ENCODE peak calls at places on chromosomes 11 and 22, in ten cellular contexts. T is MM.1S, W is right cardiac atrium, X is psoas muscle, R is HCT116, B is neural progenitor cell, F is keratinocyte, S is mammary epithelial cell, D is brain microvascular endothelial cell, K is HepG2. A is an unnamed sample.

GRCh38 chr11:19232910-19233503 is 7.7 kb downstream of the E2F8 start:
- DNase-seq in T (no peak), W (no peak), X (no peak), R (peak; percentile 71), B (no peak), F (peak; percentile 71), S (peak; percentile 91), D (peak; percentile 60), K (no peak), A (peak; percentile 72)

GRCh38 chr11:32890843-32891656 is 1.6 kb upstream of the QSER1 start:
- DNase-seq in T (no peak), W (no peak), X (no peak), R (no peak), B (peak; percentile 69), F (no peak), S (no peak), D (no peak), K (no peak), A (no peak)

GRCh38 chr11:68146704-68147474 is 25.7 kb upstream of the CHKA start:
- DNase-seq in T (no peak), W (peak; percentile 81), X (no peak), R (no peak), B (no peak), F (no peak), S (no peak), D (peak; percentile 28), K (peak; percentile 97), A (no peak)

GRCh38 chr11:1939006-1939626 is 8.0 kb upstream of the MRPL23 start:
- DNase-seq in T (no peak), W (peak; percentile 59), X (peak; percentile 76), R (no peak), B (no peak), F (no peak), S (no peak), D (no peak), K (no peak), A (no peak)

GRCh38 chr22:20243545-20244249 is 24.4 kb downstream of the RTN4R start:
- DNase-seq in T (no peak), W (peak; percentile 94), X (no peak), R (no peak), B (no peak), F (peak; percentile 40), S (peak; percentile 44), D (peak; percentile 55), K (no peak), A (peak; percentile 19)

GRCh38 chr22:50544746-50545253 is 899 bp upstream of the KLHDC7B start:
- DNase-seq in T (no peak), W (peak; percentile 61), X (peak; percentile 52), R (no peak), B (no peak), F (no peak), S (peak; percentile 90), D (no peak), K (no peak), A (no peak)

GRCh38 chr11:76380161-76380976 is 563 bp downstream of the THAP12 start:
- DNase-seq in T (peak; percentile 40), W (no peak), X (peak; percentile 72), R (no peak), B (no peak), F (no peak), S (peak; percentile 31), D (peak; percentile 4), K (no peak), A (peak; percentile 1)

GRCh38 chr11:133081020-133081419 is 451.3 kb downstream of the OPCML start:
- DNase-seq in T (no peak), W (no peak), X (no peak), R (no peak), B (peak; percentile 30), F (no peak), S (no peak), D (no peak), K (no peak), A (no peak)

GRCh38 chr11:73001615-73002014 is 140.5 kb downstream of the FCHSD2 start:
- DNase-seq in T (no peak), W (no peak), X (no peak), R (no peak), B (no peak), F (no peak), S (no peak), D (no peak), K (no peak), A (no peak)

GRCh38 chr22:40498454-40499186 is 128.2 kb downstream of the SGSM3 start:
- DNase-seq in T (no peak), W (no peak), X (no peak), R (peak; percentile 91), B (no peak), F (peak; percentile 93), S (peak; percentile 97), D (peak; percentile 94), K (peak; percentile 99), A (peak; percentile 94)

GRCh38 chr11:64146036-64146943 is 19.6 kb downstream of the MACROD1 start:
- DNase-seq in T (peak; percentile 48), W (peak; percentile 69), X (peak; percentile 66), R (peak; percentile 24), B (peak; percentile 72), F (peak; percentile 9), S (peak; percentile 17), D (peak; percentile 23), K (peak; percentile 54), A (no peak)

GRCh38 chr11:28011813-28012212 is 96.1 kb downstream of the KIF18A start:
- DNase-seq in T (no peak), W (no peak), X (no peak), R (no peak), B (no peak), F (no peak), S (no peak), D (no peak), K (no peak), A (no peak)

GRCh38 chr11:95157824-95158223 is 68.2 kb downstream of the ENDOD1 start:
- DNase-seq in T (no peak), W (no peak), X (no peak), R (no peak), B (no peak), F (no peak), S (no peak), D (no peak), K (no peak), A (no peak)

GRCh38 chr22:39135092-39135896 is 17.2 kb downstream of the CBX7 start:
- DNase-seq in T (no peak), W (peak; percentile 74), X (no peak), R (peak; percentile 7), B (peak; percentile 87), F (no peak), S (peak; percentile 39), D (peak; percentile 32), K (peak; percentile 55), A (no peak)

GRCh38 chr22:39959640-39960447 is at the start of gene TMA7B:
- DNase-seq in T (no peak), W (no peak), X (no peak), R (no peak), B (peak; percentile 61), F (peak; percentile 40), S (peak; percentile 58), D (peak; percentile 49), K (no peak), A (peak; percentile 32)

GRCh38 chr11:5123802-5124521 is 14.2 kb downstream of the OR52A5 start:
- DNase-seq in T (peak; percentile 67), W (peak; percentile 60), X (peak; percentile 60), R (peak; percentile 56), B (peak; percentile 79), F (peak; percentile 9), S (peak; percentile 51), D (peak; percentile 81), K (peak; percentile 46), A (no peak)

DNA sequence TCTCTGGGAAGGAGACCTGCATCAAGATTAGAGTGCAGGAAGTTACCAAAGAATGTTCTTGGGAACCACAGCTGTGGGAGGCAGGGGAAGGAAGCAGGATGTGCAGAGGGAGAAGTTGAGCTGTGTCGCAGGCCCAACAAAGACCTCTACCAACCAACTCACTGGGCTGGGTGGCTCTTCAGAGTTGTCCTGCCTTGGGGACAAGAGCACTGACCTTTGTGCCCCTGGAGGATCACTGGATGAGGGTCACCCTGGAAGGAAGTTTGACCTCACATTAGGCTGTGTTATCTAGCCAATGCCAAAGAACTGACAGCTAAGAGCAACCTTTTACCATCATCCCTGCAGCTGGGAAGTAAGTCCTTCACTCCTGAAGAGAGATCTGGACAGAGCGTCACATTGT is 130.6 kb downstream of the RRAS2 start:
- DNase-seq in T (no peak), W (no peak), X (no peak), R (no peak), B (no peak), F (no peak), S (no peak), D (no peak), K (no peak), A (no peak)
- H3K27me3 ChIP-seq in T (no peaks in the 10 kb centered on the region), W (no peaks in the 10 kb centered on the region), X (no peaks in the 10 kb centered on the region), R (peaks cover 17% of the 10 kb centered on the region), B (no peaks in the 10 kb centered on the region), F (peaks cover 24% of the 10 kb centered on the region), S (peaks cover 2% of the 10 kb centered on the region), D (no peaks in the 10 kb centered on the region), K (peaks cover 36% of the 10 kb centered on the region), A (peaks cover 4% of the 10 kb centered on the region)

GRCh38 chr11:116792869-116793475 is 1.3 kb upstream of the APOA5 start:
- DNase-seq in T (no peak), W (no peak), X (no peak), R (no peak), B (no peak), F (peak; percentile 41), S (peak; percentile 80), D (peak; percentile 60), K (no peak), A (peak; percentile 18)
- H3K4me3 ChIP-seq in T (no peak overlapping the region), W (no peak overlapping the region), X (no peak overlapping the region), R (no peak overlapping the region), B (no peak overlapping the region), F (no peak overlapping the region), S (no peak overlapping the region), D (no peak overlapping the region), K (peak overlapping the region; percentile 1), A (no peak overlapping the region)

DNA sequence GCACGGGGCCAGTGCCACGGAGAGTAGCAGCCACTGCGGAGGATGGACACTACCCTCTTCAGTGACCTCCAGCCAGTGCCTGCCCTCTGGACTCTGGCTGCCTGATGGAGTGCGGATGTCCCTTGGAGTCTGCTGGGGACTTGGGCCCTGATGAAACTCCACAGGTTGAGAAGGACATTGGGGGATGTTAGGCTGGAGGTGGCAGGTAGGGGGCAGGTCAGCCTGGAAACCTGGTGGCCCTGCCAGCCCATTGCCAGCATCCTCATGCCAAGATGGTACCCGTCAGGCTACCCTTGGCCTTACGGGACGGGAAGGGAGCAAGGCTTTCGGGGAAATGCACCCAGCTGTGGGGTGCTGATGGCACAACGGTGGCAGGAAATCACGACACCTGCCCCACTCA is 4.0 kb downstream of the CABP7 start:
- DNase-seq in T (no peak), W (no peak), X (no peak), R (no peak), B (no peak), F (no peak), S (no peak), D (no peak), K (no peak), A (no peak)
- H3K27me3 ChIP-seq in T (peaks cover 71% of the 10 kb centered on the region), W (no peaks in the 10 kb centered on the region), X (peaks cover 6% of the 10 kb centered on the region), R (no peaks in the 10 kb centered on the region), B (peaks cover 45% of the 10 kb centered on the region), F (peaks cover 46% of the 10 kb centered on the region), S (peaks cover 12% of the 10 kb centered on the region), D (peaks cover 18% of the 10 kb centered on the region), K (peaks cover 65% of the 10 kb centered on the region), A (peaks cover 46% of the 10 kb centered on the region)

DNA sequence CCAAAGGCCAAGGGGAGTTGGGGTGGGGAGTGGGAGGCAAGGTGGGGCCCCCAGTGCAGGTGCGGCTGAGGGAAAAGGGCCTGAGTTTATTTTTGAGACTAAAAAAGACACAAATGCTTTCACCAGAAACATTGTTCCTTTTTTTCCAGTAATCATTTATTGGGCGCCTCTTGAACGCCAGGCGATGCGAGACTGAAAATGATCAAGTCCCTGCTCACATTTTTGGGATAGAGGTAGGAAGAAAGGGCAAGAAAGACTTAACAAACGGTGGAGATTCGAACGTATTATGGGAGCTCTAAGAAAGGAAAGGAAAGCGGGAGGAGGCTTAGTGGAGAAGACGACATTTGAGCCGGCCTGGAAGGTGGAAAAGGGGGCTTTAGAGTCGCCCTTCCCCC is 796 bp upstream of the SF3B2 start:
- DNase-seq in T (no peak), W (no peak), X (no peak), R (no peak), B (no peak), F (no peak), S (no peak), D (no peak), K (no peak), A (no peak)
- H3K4me3 ChIP-seq in T (peak overlapping the region; percentile 64), W (peak overlapping the region; percentile 63), X (peak overlapping the region; percentile 94), R (peak overlapping the region; percentile 60), B (peak overlapping the region; percentile 80), F (peak overlapping the region; percentile 77), S (peak overlapping the region; percentile 56), D (peak overlapping the region; percentile 94), K (peak overlapping the region; percentile 78), A (peak overlapping the region; percentile 68)

A was measured in kidney epithelial cell.